ENCODE peak calls at places on chromosomes 1 and 21, in four cellular contexts. One of them, this sample, is unnamed.

GRCh38 chr1:156281281-156282142 is 1.1 kb downstream of the SMG5 start:
- DNase-seq in neural progenitor cell: peak; percentile 30
- DNase-seq in PC-3: peak; percentile 44
- DNase-seq in astrocyte: peak; percentile 34
- DNase-seq in this sample: peak; percentile 91

GRCh38 chr1:94072840-94073516 is 48.0 kb downstream of the ABCA4 start:
- DNase-seq in neural progenitor cell: no peak
- DNase-seq in PC-3: no peak
- DNase-seq in astrocyte: no peak
- DNase-seq in this sample: peak; percentile 66

GRCh38 chr1:15062479-15063099 is 91.0 kb upstream of the TMEM51 start:
- DNase-seq in neural progenitor cell: peak; percentile 39
- DNase-seq in PC-3: peak; percentile 66
- DNase-seq in astrocyte: no peak
- DNase-seq in this sample: peak; percentile 56

GRCh38 chr1:155134858-155135415 is 715 bp upstream of the SLC50A1 start:
- DNase-seq in neural progenitor cell: peak; percentile 75
- DNase-seq in PC-3: peak; percentile 100
- DNase-seq in astrocyte: peak; percentile 98
- DNase-seq in this sample: peak; percentile 97

GRCh38 chr1:232438476-232438875 is 191.5 kb downstream of the SIPA1L2 start:
- DNase-seq in neural progenitor cell: no peak
- DNase-seq in PC-3: no peak
- DNase-seq in astrocyte: no peak
- DNase-seq in this sample: no peak

GRCh38 chr1:192907545-192908243 is 98.9 kb downstream of the RGS2 start:
- DNase-seq in neural progenitor cell: no peak
- DNase-seq in PC-3: no peak
- DNase-seq in astrocyte: peak; percentile 34
- DNase-seq in this sample: no peak

GRCh38 chr1:50929376-50929958 is 30.6 kb downstream of the FAF1 start:
- DNase-seq in neural progenitor cell: peak; percentile 16
- DNase-seq in PC-3: peak; percentile 64
- DNase-seq in astrocyte: peak; percentile 32
- DNase-seq in this sample: peak; percentile 48

GRCh38 chr1:66350001-66350547 is 183.9 kb upstream of the SGIP1 start:
- DNase-seq in neural progenitor cell: peak; percentile 35
- DNase-seq in PC-3: peak; percentile 81
- DNase-seq in astrocyte: no peak
- DNase-seq in this sample: no peak

GRCh38 chr1:236685917-236686814 is at the start of gene ACTN2:
- DNase-seq in neural progenitor cell: peak; percentile 85
- DNase-seq in PC-3: no peak
- DNase-seq in astrocyte: no peak
- DNase-seq in this sample: peak; percentile 81

GRCh38 chr1:60825593-60825992 is 256.8 kb upstream of the NFIA start:
- DNase-seq in neural progenitor cell: no peak
- DNase-seq in PC-3: no peak
- DNase-seq in astrocyte: no peak
- DNase-seq in this sample: no peak

GRCh38 chr21:45378258-45378966 is 26.6 kb upstream of the COL18A1 start:
- DNase-seq in neural progenitor cell: peak; percentile 93
- DNase-seq in PC-3: peak; percentile 13
- DNase-seq in astrocyte: peak; percentile 50
- DNase-seq in this sample: peak; percentile 78

GRCh38 chr1:103496014-103496635 is 29.4 kb upstream of the RNPC3 start:
- DNase-seq in neural progenitor cell: no peak
- DNase-seq in PC-3: peak; percentile 64
- DNase-seq in astrocyte: peak; percentile 80
- DNase-seq in this sample: no peak

GRCh38 chr1:3731543-3731942 is 20.7 kb upstream of the CCDC27 start:
- DNase-seq in neural progenitor cell: no peak
- DNase-seq in PC-3: no peak
- DNase-seq in astrocyte: no peak
- DNase-seq in this sample: peak; percentile 72

GRCh38 chr1:156115514-156116374 is 1.2 kb downstream of the LMNA start:
- DNase-seq in neural progenitor cell: peak; percentile 55
- DNase-seq in PC-3: peak; percentile 80
- DNase-seq in astrocyte: no peak
- DNase-seq in this sample: no peak

GRCh38 chr21:33101300-33102005 is 31.5 kb downstream of the OLIG1 start:
- DNase-seq in neural progenitor cell: peak; percentile 49
- DNase-seq in PC-3: no peak
- DNase-seq in astrocyte: no peak
- DNase-seq in this sample: no peak

GRCh38 chr21:43209575-43210453 is 41.0 kb downstream of the CRYAA start:
- DNase-seq in neural progenitor cell: no peak
- DNase-seq in PC-3: peak; percentile 94
- DNase-seq in astrocyte: peak; percentile 85
- DNase-seq in this sample: peak; percentile 80

GRCh38 chr1:28297826-28298225 is 31.0 kb upstream of the MED18 start:
- DNase-seq in neural progenitor cell: no peak
- DNase-seq in PC-3: no peak
- DNase-seq in astrocyte: no peak
- DNase-seq in this sample: no peak

GRCh38 chr1:223147858-223148257 is 4.8 kb upstream of the TLR5 start:
- DNase-seq in neural progenitor cell: no peak
- DNase-seq in PC-3: no peak
- DNase-seq in astrocyte: no peak
- DNase-seq in this sample: no peak

GRCh38 chr1:30663596-30664091 is 59.7 kb downstream of the MATN1 start:
- DNase-seq in neural progenitor cell: peak; percentile 48
- DNase-seq in PC-3: no peak
- DNase-seq in astrocyte: no peak
- DNase-seq in this sample: peak; percentile 69

GRCh38 chr1:179177182-179177581 is 52.3 kb downstream of the ABL2 start:
- DNase-seq in neural progenitor cell: no peak
- DNase-seq in PC-3: no peak
- DNase-seq in astrocyte: peak; percentile 83
- DNase-seq in this sample: no peak

GRCh38 chr1:112618721-112619517 is at the start of gene ST7L:
- DNase-seq in neural progenitor cell: peak; percentile 84
- DNase-seq in PC-3: peak; percentile 63
- DNase-seq in astrocyte: peak; percentile 58
- DNase-seq in this sample: peak; percentile 83

GRCh38 chr1:3443759-3444697 is 10.4 kb upstream of the ARHGEF16 start:
- DNase-seq in neural progenitor cell: no peak
- DNase-seq in PC-3: peak; percentile 75
- DNase-seq in astrocyte: no peak
- DNase-seq in this sample: no peak

GRCh38 chr1:214427871-214428277 is 123.5 kb downstream of the PTPN14 start:
- DNase-seq in neural progenitor cell: no peak
- DNase-seq in PC-3: peak; percentile 96
- DNase-seq in astrocyte: peak; percentile 99
- DNase-seq in this sample: peak; percentile 68

GRCh38 chr1:52296345-52296744 is 69.7 kb downstream of the CC2D1B start:
- DNase-seq in neural progenitor cell: peak; percentile 56
- DNase-seq in PC-3: peak; percentile 76
- DNase-seq in astrocyte: peak; percentile 46
- DNase-seq in this sample: peak; percentile 88

GRCh38 chr1:114353233-114353632 is 157.8 kb downstream of the TRIM33 start:
- DNase-seq in neural progenitor cell: no peak
- DNase-seq in PC-3: peak; percentile 38
- DNase-seq in astrocyte: peak; percentile 90
- DNase-seq in this sample: peak; percentile 78

GRCh38 chr21:38067086-38067739 is 151.0 kb upstream of the KCNJ6 start:
- DNase-seq in neural progenitor cell: no peak
- DNase-seq in PC-3: no peak
- DNase-seq in astrocyte: no peak
- DNase-seq in this sample: no peak

GRCh38 chr1:235063068-235063765 is 65.4 kb downstream of the TOMM20 start:
- DNase-seq in neural progenitor cell: no peak
- DNase-seq in PC-3: no peak
- DNase-seq in astrocyte: no peak
- DNase-seq in this sample: peak; percentile 42

GRCh38 chr1:66490817-66491216 is 43.1 kb upstream of the SGIP1 start:
- DNase-seq in neural progenitor cell: no peak
- DNase-seq in PC-3: no peak
- DNase-seq in astrocyte: no peak
- DNase-seq in this sample: peak; percentile 47

DNA sequence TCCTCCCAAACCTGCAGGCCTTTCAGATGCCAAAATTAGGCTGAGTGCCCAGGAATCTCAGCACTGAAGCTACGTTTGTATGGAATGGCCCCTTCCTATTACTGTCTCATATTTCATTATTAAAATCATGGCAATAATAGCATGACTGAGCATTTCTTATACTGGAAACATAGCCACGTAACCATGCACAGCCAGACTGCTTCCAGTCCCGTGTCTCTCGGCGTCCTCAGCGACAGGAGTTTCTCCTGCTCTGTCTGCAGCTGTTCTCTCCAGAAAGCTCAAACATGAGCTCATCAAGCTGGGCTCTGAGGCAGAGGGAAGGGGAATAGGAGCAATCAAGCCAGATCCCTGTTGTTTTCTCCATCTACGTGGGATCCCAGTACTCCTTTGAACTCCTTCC is 104.0 kb downstream of the CDC7 start:
- DNase-seq in neural progenitor cell: no peak
- DNase-seq in PC-3: no peak
- DNase-seq in astrocyte: no peak
- DNase-seq in this sample: no peak
- H2AFZ ChIP-seq in neural progenitor cell: peak overlapping the region; percentile 29
- H2AFZ ChIP-seq in PC-3: no peak overlapping the region
- H2AFZ ChIP-seq in astrocyte: peak overlapping the region; percentile 1
- H2AFZ ChIP-seq in this sample: peak overlapping the region; percentile 61

GRCh38 chr1:201666645-201667044 is 127.7 kb downstream of the NAV1 start:
- DNase-seq in neural progenitor cell: no peak
- DNase-seq in PC-3: no peak
- DNase-seq in astrocyte: no peak
- DNase-seq in this sample: no peak

GRCh38 chr1:201663777-201664176 is 124.8 kb downstream of the NAV1 start:
- DNase-seq in neural progenitor cell: no peak
- DNase-seq in PC-3: no peak
- DNase-seq in astrocyte: no peak
- DNase-seq in this sample: no peak

GRCh38 chr1:201670517-201670916 is 131.6 kb downstream of the NAV1 start:
- DNase-seq in neural progenitor cell: no peak
- DNase-seq in PC-3: no peak
- DNase-seq in astrocyte: no peak
- DNase-seq in this sample: no peak

GRCh38 chr1:201665036-201665435 is 126.1 kb downstream of the NAV1 start:
- DNase-seq in neural progenitor cell: no peak
- DNase-seq in PC-3: no peak
- DNase-seq in astrocyte: no peak
- DNase-seq in this sample: no peak

DNA sequence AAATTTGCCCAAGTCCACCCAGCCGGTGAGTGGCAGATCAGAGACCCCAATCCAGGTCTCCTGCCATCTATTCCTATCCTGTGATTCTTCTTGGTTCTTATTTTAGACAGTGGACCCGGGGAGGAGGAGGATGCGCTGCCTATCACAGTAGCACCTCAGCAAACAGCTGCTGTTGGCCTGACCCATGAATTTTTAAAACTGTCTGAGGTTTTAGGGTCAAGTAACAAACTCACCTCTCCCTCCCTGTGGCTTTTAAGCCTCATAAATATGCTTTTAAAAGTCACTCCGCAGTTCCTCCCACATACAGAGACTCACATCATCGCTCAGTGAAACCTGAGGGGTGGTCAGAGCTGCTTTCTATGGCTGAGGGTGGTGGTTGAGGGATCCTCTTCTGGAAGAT is 128.6 kb downstream of the NAV1 start:
- DNase-seq in neural progenitor cell: no peak
- DNase-seq in PC-3: no peak
- DNase-seq in astrocyte: no peak
- DNase-seq in this sample: no peak
- H2AFZ ChIP-seq in neural progenitor cell: no peak overlapping the region
- H2AFZ ChIP-seq in PC-3: no peak overlapping the region
- H2AFZ ChIP-seq in astrocyte: no peak overlapping the region
- H2AFZ ChIP-seq in this sample: no peak overlapping the region

DNA sequence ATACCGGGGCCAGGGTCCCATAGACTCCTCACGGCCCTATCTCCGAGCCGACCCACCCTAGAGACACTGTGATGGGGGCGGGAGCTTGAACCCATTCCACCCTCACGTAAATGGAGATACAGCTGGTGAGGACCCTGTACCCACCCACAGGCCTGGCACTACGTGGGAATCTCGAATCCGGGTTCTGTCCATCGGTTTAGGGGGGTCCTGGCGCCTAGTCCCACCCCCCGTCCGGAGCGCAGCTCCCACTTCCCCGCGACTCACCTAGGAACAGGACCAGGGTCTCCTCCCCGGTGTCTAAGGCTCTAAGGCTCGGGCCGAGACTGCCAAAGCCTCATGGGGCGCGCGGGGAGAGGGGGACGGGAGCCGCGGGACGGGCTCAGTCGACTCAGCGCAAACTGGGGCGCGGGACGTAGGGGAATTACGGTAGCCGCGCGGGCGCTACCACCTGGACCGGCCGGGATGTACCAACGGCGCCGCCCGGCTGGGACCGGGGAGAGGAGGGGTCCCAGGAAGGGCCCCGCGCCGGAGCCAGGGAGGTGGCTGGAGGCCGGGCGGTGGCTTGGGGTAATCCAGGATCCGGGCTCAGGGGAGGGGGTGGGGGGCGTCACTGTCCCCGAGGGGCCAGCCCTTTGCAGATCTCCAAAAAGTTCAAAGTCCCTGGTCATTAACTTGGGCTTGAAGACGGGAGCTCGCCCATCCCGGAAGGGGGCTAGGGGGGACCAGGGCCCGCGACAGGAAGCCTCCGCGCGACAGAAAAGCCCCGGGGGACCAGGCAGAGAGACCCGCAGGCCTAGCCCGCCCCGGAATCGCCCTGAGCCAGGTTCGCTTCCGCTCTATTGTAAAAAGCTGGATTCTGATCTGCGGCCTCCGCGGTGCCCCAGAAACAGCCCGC is 1.0 kb downstream of the PLEKHG5 start:
- DNase-seq in neural progenitor cell: peak; percentile 90
- DNase-seq in PC-3: peak; percentile 84
- DNase-seq in astrocyte: peak; percentile 69
- DNase-seq in this sample: peak; percentile 99
- H2AFZ ChIP-seq in neural progenitor cell: peak overlapping the region; percentile 75
- H2AFZ ChIP-seq in PC-3: peak overlapping the region; percentile 78
- H2AFZ ChIP-seq in astrocyte: peak overlapping the region; percentile 87
- H2AFZ ChIP-seq in this sample: peak overlapping the region; percentile 80

GRCh38 chr1:206557636-206558473 is 50.5 kb downstream of the RASSF5 start:
- DNase-seq in neural progenitor cell: no peak
- DNase-seq in PC-3: peak; percentile 61
- DNase-seq in astrocyte: no peak
- DNase-seq in this sample: peak; percentile 81

GRCh38 chr1:206558794-206559660 is 51.7 kb downstream of the RASSF5 start:
- DNase-seq in neural progenitor cell: no peak
- DNase-seq in PC-3: no peak
- DNase-seq in astrocyte: no peak
- DNase-seq in this sample: no peak

GRCh38 chr1:206560021-206560716 is 52.1 kb downstream of the EIF2D start:
- DNase-seq in neural progenitor cell: no peak
- DNase-seq in PC-3: no peak
- DNase-seq in astrocyte: no peak
- DNase-seq in this sample: no peak

GRCh38 chr1:206556748-206557635 is 49.7 kb downstream of the RASSF5 start:
- DNase-seq in neural progenitor cell: peak; percentile 83
- DNase-seq in PC-3: peak; percentile 80
- DNase-seq in astrocyte: no peak
- DNase-seq in this sample: peak; percentile 90

GRCh38 chr1:206559661-206559995 is 52.3 kb downstream of the RASSF5 start:
- DNase-seq in neural progenitor cell: no peak
- DNase-seq in PC-3: no peak
- DNase-seq in astrocyte: no peak
- DNase-seq in this sample: no peak
- H2AFZ ChIP-seq in neural progenitor cell: no peak overlapping the region
- H2AFZ ChIP-seq in PC-3: no peak overlapping the region
- H2AFZ ChIP-seq in astrocyte: no peak overlapping the region
- H2AFZ ChIP-seq in this sample: no peak overlapping the region

This sample was measured in osteoblast.